ENCODE peak calls at places on chromosomes 3 and 15, in eight cellular contexts. S, J, N, A, Y, Q, U and K are unnamed samples.

GRCh38 chr3:58170376-58170775 is 40.4 kb downstream of the DNASE1L3 start:
- DNase-seq in S (no peak), J (no peak), N (no peak), A (no peak), Y (no peak), Q (no peak), U (no peak), K (no peak)

GRCh38 chr15:39172380-39173281 is 408.2 kb upstream of the THBS1 start:
- DNase-seq in S (no peak), J (no peak), N (peak), A (no peak), Y (no peak), Q (no peak), U (no peak), K (no peak)

GRCh38 chr3:151003024-151003771 is 30.7 kb upstream of the CLRN1 start:
- DNase-seq in S (no peak), J (no peak), N (peak), A (no peak), Y (no peak), Q (no peak), U (no peak), K (no peak)

GRCh38 chr15:84919268-84919667 is 34.8 kb downstream of the SLC28A1 start:
- DNase-seq in S (no peak), J (no peak), N (no peak), A (no peak), Y (no peak), Q (no peak), U (no peak), K (no peak)

GRCh38 chr3:177789500-177789899 is 592.2 kb upstream of the TBL1XR1 start:
- DNase-seq in S (no peak), J (no peak), N (no peak), A (no peak), Y (no peak), Q (no peak), U (no peak), K (no peak)

GRCh38 chr3:124636863-124637296 is 93.4 kb upstream of the UMPS start:
- DNase-seq in S (no peak), J (peak), N (peak), A (no peak), Y (no peak), Q (no peak), U (no peak), K (no peak)

GRCh38 chr3:119631529-119631928 is 28.9 kb downstream of the POPDC2 start:
- DNase-seq in S (no peak), J (no peak), N (no peak), A (no peak), Y (no peak), Q (no peak), U (no peak), K (peak)

GRCh38 chr3:141308588-141309218 is 59.6 kb upstream of the ZBTB38 start:
- DNase-seq in S (peak), J (peak), N (peak), A (no peak), Y (peak), Q (peak), U (peak), K (peak)

GRCh38 chr3:143972495-143973351 is 1.1 kb downstream of the DIPK2A start:
- DNase-seq in S (peak), J (peak), N (peak), A (peak), Y (peak), Q (peak), U (peak), K (peak)

GRCh38 chr15:72472907-72473669 is 1.0 kb upstream of the ARIH1 start:
- DNase-seq in S (no peak), J (no peak), N (no peak), A (no peak), Y (peak), Q (no peak), U (no peak), K (no peak)

GRCh38 chr3:88810455-88810854 is 297.0 kb upstream of the EPHA3 start:
- DNase-seq in S (no peak), J (no peak), N (no peak), A (no peak), Y (no peak), Q (no peak), U (no peak), K (no peak)

GRCh38 chr3:110384601-110385000 is 687.0 kb upstream of the NECTIN3 start:
- DNase-seq in S (no peak), J (no peak), N (no peak), A (no peak), Y (peak), Q (no peak), U (no peak), K (no peak)

DNA sequence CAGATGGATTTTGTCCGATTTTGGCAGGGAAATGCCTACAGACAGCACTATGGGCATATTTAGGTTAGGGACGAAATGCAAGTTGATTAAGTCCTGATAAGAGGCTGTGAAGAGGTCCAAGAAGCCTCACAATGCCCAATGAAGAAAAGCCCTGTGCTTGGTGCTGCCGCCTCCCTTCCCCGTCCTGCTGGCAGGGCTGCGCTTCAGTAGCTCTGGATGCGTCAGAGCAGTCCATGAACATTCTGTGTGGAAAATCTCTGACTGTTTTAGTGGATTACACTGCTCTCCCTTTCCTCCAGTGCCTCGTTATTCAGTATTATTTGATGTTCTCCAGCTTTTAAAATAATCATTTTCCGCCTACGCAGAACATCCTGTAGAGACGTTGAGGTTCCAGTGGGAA is 39.6 kb downstream of the MLH1 start:
- DNase-seq in S (no peak), J (no peak), N (no peak), A (no peak), Y (no peak), Q (no peak), U (no peak), K (no peak)
- H3K27ac ChIP-seq in S (no peak), J (peak), N (no peak), A (no peak), Y (no peak), Q (no peak), U (peak), K (peak)

DNA sequence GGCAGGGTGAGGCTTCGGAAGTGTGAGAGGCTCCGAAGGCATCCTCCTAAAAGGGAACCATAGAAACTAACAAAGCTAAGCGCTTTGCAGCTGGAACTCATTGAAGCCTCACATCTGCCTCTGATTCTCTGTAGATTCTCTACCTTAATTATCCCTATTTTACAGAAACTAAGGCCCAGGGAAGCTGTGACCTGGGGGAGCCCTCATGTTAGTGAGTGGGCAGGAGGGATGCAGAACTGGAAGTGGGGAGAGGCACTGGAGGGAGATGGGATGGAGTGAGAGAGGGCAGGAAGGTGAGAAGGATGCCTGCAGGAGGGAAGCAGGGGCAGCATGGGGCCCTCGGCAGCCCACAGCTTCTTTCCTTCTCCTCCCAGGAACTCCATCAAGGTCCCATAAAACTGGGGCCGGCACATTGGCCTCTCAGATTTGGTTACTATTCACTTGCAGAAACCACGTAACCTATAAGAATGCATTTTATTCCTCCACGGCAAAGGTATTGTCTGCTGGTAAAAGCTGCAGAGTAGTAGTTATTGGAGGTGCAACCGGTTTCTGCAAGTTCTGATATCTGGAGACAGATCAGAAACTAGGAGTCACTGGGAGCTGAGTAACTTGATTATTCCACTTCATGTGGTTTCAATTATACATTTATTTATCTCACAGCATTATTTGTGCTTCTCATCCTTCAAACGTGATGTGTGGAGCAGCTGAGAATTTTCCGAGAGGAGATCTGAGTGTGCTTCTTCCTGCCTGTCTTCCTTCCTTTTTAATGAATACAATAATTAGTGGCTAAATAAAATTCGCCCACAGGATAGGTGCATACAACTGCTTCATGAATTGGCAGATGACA is 24.0 kb upstream of the CHCHD6 start:
- DNase-seq in S (no peak), J (no peak), N (no peak), A (no peak), Y (no peak), Q (no peak), U (no peak), K (no peak)
- H3K4me3 ChIP-seq in S (no peak), J (no peak), N (no peak), A (no peak), Y (no peak), Q (no peak), U (no peak), K (no peak)

DNA sequence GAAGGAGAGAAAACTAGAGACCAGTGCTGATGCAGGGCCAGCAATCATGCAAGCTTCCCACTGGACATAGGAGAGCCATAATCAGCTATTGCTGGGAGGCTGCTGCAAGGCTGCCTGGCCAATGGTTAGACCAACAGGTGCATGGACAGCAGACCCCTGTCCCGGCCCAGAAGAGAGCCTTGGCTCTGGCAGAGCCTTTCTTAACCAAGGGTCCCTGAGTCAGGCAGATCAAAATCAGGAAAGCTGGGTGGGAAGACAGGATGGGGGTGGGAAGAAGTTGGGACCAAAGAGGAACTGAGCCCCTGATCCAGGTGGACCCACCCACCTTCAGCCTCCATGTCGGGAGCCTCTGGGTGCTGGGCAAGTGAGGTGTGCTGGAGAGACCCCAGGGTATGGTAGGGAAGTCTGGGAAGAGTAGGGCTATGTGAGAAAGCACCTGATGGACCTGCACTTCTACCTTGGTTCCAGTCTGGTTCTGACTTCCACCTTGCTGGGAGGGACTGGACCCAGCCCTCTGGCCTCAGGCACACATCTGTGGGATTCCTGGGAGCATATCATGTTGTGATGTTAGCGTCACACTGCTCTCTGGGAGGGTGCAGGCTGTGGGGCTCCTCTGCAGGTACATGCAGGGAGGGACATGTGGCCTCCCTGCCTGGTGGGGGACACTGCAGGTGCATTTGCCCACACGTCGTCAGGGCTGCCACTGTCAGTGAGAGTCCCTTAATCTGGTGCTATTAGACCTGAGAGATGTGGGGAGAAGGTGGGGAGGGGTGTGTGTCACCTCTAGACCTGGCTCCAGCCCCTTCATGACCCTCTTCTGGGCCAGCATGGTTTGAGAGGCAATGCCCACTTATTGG is 24.7 kb downstream of the KY start:
- DNase-seq in S (no peak), J (no peak), N (no peak), A (no peak), Y (no peak), Q (peak), U (no peak), K (no peak)
- H3K27ac ChIP-seq in S (no peak), J (no peak), N (no peak), A (no peak), Y (no peak), Q (no peak), U (no peak), K (no peak)

DNA sequence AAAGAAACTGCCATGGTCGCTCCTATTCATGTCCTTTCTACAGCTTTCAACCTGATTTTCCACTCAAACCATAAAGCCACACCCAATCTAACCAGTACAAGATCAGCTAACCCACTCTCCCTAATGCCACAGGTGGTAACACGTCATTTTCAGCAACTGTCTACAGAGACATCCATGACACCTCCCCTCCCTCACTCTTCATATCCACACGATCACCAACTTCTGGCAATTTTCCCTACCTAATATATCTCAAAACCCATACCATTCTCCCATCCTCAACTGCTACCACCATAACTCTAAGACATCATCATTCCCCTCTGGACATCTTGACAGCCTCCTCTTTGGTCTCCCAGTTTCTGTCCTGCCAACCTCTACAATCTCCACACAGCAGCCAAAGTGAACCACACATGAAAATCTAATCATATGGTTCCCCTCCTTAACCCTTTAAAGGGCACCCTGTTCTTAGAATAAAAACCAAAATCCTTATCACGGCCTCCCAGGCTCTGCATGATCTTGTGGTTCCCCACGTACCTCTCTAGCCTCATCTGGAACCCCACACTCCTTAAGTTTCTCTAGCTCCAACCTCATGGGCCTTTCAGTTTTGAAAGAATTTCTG is 33.6 kb downstream of the SPINK8 start:
- DNase-seq in S (no peak), J (no peak), N (no peak), A (no peak), Y (no peak), Q (no peak), U (no peak), K (no peak)
- H3K4me3 ChIP-seq in S (peak), J (no peak), N (no peak), A (peak), Y (peak), Q (peak), U (peak), K (peak)